ENCODE peak calls at places on chromosomes 11 and 22, in nine cellular contexts. V, Z, W, P, B, L, D, I and H are unnamed samples.

GRCh38 chr11:34680918-34681554 is 60.1 kb downstream of the EHF start:
- DNase-seq in I (no peak), W (no peak), D (peak; percentile 90), B (peak; percentile 78), Z (no peak), V (no peak), P (no peak), L (no peak), H (no peak)

GRCh38 chr11:117145393-117145761 is 1.3 kb downstream of the PAFAH1B2 start:
- DNase-seq in V (no peak), P (no peak), I (no peak), W (no peak), Z (peak; percentile 34), D (peak; percentile 38), L (no peak), B (peak; percentile 32), H (no peak)

GRCh38 chr11:62449451-62449851 is 30.6 kb downstream of the SCGB1A1 start:
- DNase-seq in P (no peak), Z (no peak), W (no peak), L (no peak), V (no peak), D (no peak), I (no peak), B (no peak), H (peak; percentile 90)

GRCh38 chr11:8809605-8810272 is 101.2 kb upstream of the AKIP1 start:
- DNase-seq in Z (no peak), V (no peak), W (no peak), L (no peak), B (no peak), P (no peak), D (no peak), I (no peak), H (no peak)

GRCh38 chr11:112541140-112541901 is 280.7 kb upstream of the PLET1 start:
- DNase-seq in L (no peak), P (peak; percentile 15), I (no peak), W (no peak), V (no peak), Z (no peak), D (no peak), B (no peak), H (no peak)

GRCh38 chr22:30934053-30934452 is 34.5 kb downstream of the MORC2 start:
- DNase-seq in L (no peak), I (no peak), B (no peak), W (no peak), D (no peak), V (no peak), Z (no peak), P (no peak), H (no peak)

GRCh38 chr22:16824718-16825687 is at the start of gene XKR3:
- DNase-seq in Z (no peak), V (no peak), L (no peak), I (no peak), P (no peak), B (no peak), D (no peak), W (no peak), H (no peak)

GRCh38 chr22:46660604-46661201 is 40.5 kb downstream of the GRAMD4 start:
- DNase-seq in I (no peak), V (no peak), P (no peak), D (no peak), Z (no peak), W (no peak), L (no peak), B (no peak), H (peak; percentile 81)

GRCh38 chr11:72591785-72592490 is 82.3 kb downstream of the PDE2A start:
- DNase-seq in W (no peak), V (no peak), Z (no peak), L (no peak), B (no peak), I (no peak), P (no peak), D (no peak), H (no peak)

GRCh38 chr11:65422633-65423515 is at the start of gene NEAT1:
- DNase-seq in B (peak; percentile 92), D (peak; percentile 95), L (peak; percentile 97), W (peak; percentile 98), I (peak; percentile 98), P (peak; percentile 98), V (peak; percentile 99), Z (peak; percentile 96), H (peak; percentile 99)

GRCh38 chr11:61507962-61508824 is at the start of gene LRRC10B:
- DNase-seq in W (no peak), L (no peak), Z (peak; percentile 30), D (peak; percentile 36), I (no peak), P (no peak), V (no peak), B (no peak), H (no peak)

GRCh38 chr11:64834723-64835615 is 9.5 kb downstream of the CDC42BPG start:
- DNase-seq in Z (no peak), I (no peak), P (no peak), L (peak; percentile 45), W (no peak), V (peak; percentile 87), B (no peak), D (peak; percentile 53), H (no peak)

GRCh38 chr11:62556102-62556871 is 9.7 kb upstream of the AHNAK start:
- DNase-seq in D (peak; percentile 95), V (peak; percentile 91), Z (peak; percentile 84), I (peak; percentile 96), B (peak; percentile 95), W (peak; percentile 94), P (peak; percentile 88), L (peak; percentile 87), H (peak; percentile 68)

GRCh38 chr11:71452354-71453020 is 516 bp upstream of the NADSYN1 start:
- DNase-seq in Z (peak; percentile 42), P (no peak), W (peak; percentile 49), V (no peak), D (no peak), I (peak; percentile 91), L (peak; percentile 61), B (peak; percentile 35), H (peak; percentile 61)

DNA sequence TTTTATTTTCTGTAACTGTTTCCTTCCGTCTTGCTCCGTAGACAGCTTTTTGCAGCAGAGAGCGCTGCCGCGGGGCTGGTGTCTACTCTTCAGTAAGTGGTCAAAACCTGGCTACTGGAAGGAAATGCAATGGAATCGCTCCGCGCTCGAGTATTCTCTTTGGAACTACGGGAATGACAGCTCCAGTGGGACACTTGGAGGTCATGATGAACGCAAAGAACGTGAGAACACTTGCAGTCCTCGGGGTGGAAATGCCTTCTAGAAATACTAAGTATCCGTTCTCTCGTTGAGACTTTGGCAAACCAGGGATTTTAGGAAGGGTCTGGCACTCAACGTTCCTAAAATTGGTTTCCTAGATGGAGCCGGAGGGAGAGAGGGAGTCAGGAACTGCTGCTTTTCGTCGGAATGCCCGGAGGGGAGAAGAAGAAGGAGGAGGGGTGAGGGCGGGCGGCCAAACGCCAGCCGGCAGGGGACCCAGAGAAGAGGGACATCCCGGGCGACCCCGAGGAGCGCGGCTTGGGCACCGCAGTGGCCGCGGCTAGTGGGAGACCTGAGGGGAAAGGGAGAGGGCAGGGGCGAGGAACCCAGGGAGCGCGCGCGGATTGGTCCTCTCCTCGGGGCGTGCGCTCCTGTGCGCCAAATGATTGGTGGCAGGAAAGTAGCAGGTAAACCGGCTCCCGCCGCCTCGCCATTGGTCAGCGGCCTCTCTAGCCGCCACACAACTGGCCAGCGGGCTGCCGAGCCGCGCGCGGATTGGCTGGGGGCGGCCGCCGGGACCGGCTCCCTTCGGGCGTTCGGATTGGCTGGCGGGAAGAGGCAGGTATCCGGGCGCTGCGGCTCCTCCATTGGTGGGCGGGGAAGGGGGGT is 505 bp upstream of the BMAL1 start:
- DNase-seq in I (peak; percentile 98), Z (peak; percentile 97), D (peak; percentile 99), L (peak; percentile 98), P (peak; percentile 94), W (peak; percentile 99), V (peak; percentile 98), B (peak; percentile 97), H (peak; percentile 99)
- TF ChIP-seq POLR2A in I (no peak), Z (peak; percentile 81), D (peak; percentile 70), L (peak; percentile 81), P (no peak), W (peak; percentile 67), V (no peak), B (no peak), H (peak; percentile 61)

GRCh38 chr11:86632499-86633269 is 39.7 kb downstream of the ME3 start:
- DNase-seq in Z (no peak), L (no peak), P (no peak), V (no peak), D (peak; percentile 82), W (no peak), I (no peak), B (peak; percentile 99), H (no peak)
- TF ChIP-seq CTCF in Z (peak; percentile 18), L (no peak), P (no peak), V (no peak), D (peak; percentile 53), W (no peak), I (no peak), B (no peak), H (no peak)

GRCh38 chr11:127109796-127110195 is 109.2 kb upstream of the KIRREL3 start:
- DNase-seq in V (no peak), Z (no peak), B (no peak), P (no peak), W (no peak), L (no peak), I (no peak), D (no peak), H (no peak)
- H3K4me3 ChIP-seq in V (no peak overlapping the region), Z (no peak overlapping the region), B (no peak overlapping the region), P (no peak overlapping the region), W (no peak overlapping the region), L (no peak overlapping the region), I (no peak overlapping the region), D (no peak overlapping the region), H (no peak overlapping the region)

GRCh38 chr11:66619080-66619554 is 2.7 kb downstream of the RBM14 start:
- DNase-seq in B (peak; percentile 57), Z (no peak), P (no peak), W (no peak), D (peak; percentile 25), V (no peak), L (no peak), I (no peak), H (no peak)
- TF ChIP-seq POLR2A in B (peak; percentile 21), Z (no peak), P (no peak), W (no peak), D (no peak), V (no peak), L (no peak), I (no peak), H (no peak)

GRCh38 chr11:77999446-77999845 is 5.0 kb upstream of the INTS4 start:
- DNase-seq in P (no peak), I (no peak), D (no peak), V (no peak), W (no peak), Z (no peak), B (no peak), L (no peak), H (no peak)

GRCh38 chr11:77994434-77995362 is at the start of gene INTS4:
- DNase-seq in W (peak; percentile 100), P (peak; percentile 96), I (peak; percentile 99), V (peak; percentile 98), D (peak; percentile 100), Z (peak; percentile 99), L (peak; percentile 99), B (peak; percentile 100), H (peak; percentile 99)

GRCh38 chr11:78000193-78000592 is 5.7 kb upstream of the INTS4 start:
- DNase-seq in Z (no peak), L (no peak), B (peak; percentile 77), W (peak; percentile 29), V (no peak), I (no peak), P (no peak), D (peak; percentile 72), H (no peak)
- TF ChIP-seq CTCF in Z (peak; percentile 22), L (no peak), B (peak; percentile 74), W (peak; percentile 43), V (peak; percentile 57), I (peak; percentile 26), P (peak; percentile 41), D (peak; percentile 78), H (peak; percentile 57)